ENCODE peak calls at places on chromosomes 3 and 15, in six cellular contexts. V is neural progenitor cell, S is endodermal cell, T is HFF-Myc, Q is cardiac fibroblast, Z is tibial artery. M is an unnamed sample.

GRCh38 chr3:43001094-43001553 is 22.0 kb downstream of the GASK1A start:
- DNase-seq in V (no peak), S (no peak), T (no peak), Q (peak), Z (peak), M (peak)

GRCh38 chr3:126259411-126260391 is 79.3 kb upstream of the ALDH1L1 start:
- DNase-seq in V (peak), S (peak), T (no peak), Q (peak), Z (peak), M (peak)

GRCh38 chr3:196563721-196564225 is 4.6 kb downstream of the WDR53 start:
- DNase-seq in V (no peak), S (no peak), T (no peak), Q (peak), Z (no peak), M (no peak)

GRCh38 chr3:192090586-192090985 is 629.6 kb downstream of the PYDC2 start:
- DNase-seq in V (peak), S (peak), T (no peak), Q (no peak), Z (no peak), M (no peak)

GRCh38 chr3:44343421-44343820 is 4.9 kb downstream of the TCAIM start:
- DNase-seq in V (no peak), S (no peak), T (no peak), Q (no peak), Z (no peak), M (no peak)

GRCh38 chr15:90496791-90497190 is 32.9 kb upstream of the CRTC3 start:
- DNase-seq in V (no peak), S (no peak), T (no peak), Q (peak), Z (no peak), M (no peak)

GRCh38 chr3:45574067-45574494 is 20.5 kb upstream of the LIMD1 start:
- DNase-seq in V (no peak), S (no peak), T (no peak), Q (no peak), Z (peak), M (no peak)

GRCh38 chr3:110248666-110249065 is 823.0 kb upstream of the NECTIN3 start:
- DNase-seq in V (no peak), S (no peak), T (no peak), Q (no peak), Z (no peak), M (no peak)

GRCh38 chr3:49805884-49806701 is 3.0 kb downstream of the INKA1 start:
- DNase-seq in V (no peak), S (peak), T (no peak), Q (peak), Z (no peak), M (no peak)

GRCh38 chr15:88615303-88616107 is 5.6 kb upstream of the AEN start:
- DNase-seq in V (peak), S (no peak), T (no peak), Q (no peak), Z (no peak), M (no peak)

GRCh38 chr15:51267714-51268105 is 70.7 kb downstream of the CYP19A1 start:
- DNase-seq in V (peak), S (peak), T (no peak), Q (no peak), Z (no peak), M (no peak)

GRCh38 chr15:88741671-88742070 is 61.6 kb upstream of the ACAN start:
- DNase-seq in V (no peak), S (no peak), T (no peak), Q (no peak), Z (no peak), M (no peak)

GRCh38 chr3:65436580-65436979 is 602.1 kb downstream of the MAGI1 start:
- DNase-seq in V (peak), S (peak), T (no peak), Q (peak), Z (no peak), M (no peak)

DNA sequence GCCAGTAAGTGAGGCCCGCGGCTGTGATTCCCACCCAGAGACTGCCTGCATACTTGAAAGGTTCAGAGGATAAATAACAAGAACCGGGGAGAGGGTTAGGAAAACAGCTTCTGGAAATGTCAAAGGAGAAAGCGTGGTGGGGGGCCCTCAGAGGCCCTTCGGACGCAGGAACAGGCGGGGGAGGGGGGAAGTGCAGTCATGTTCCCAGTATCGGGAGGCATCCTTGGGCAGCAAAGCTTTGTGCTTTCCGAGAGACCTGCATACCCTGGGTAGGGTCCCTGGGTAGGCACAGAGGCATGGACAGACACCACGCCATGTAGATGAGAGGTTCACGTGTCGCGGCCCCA is 21.4 kb downstream of the EPHB3 start:
- DNase-seq in V (peak), S (peak), T (no peak), Q (no peak), Z (no peak), M (no peak)
- H3K4me3 ChIP-seq in V (peak), S (peak), T (no peak), Q (peak), Z (peak), M (peak)

GRCh38 chr3:169145551-169145950 is 518.0 kb downstream of the MECOM start:
- DNase-seq in V (no peak), S (no peak), T (no peak), Q (no peak), Z (no peak), M (no peak)
- H3K4me3 ChIP-seq in V (peak), S (peak), T (peak), Q (peak), Z (peak), M (peak)

GRCh38 chr3:184429786-184430185 is 49.9 kb downstream of the CHRD start:
- DNase-seq in V (no peak), S (no peak), T (no peak), Q (no peak), Z (peak), M (no peak)
- H3K4me3 ChIP-seq in V (no peak), S (no peak), T (no peak), Q (no peak), Z (no peak), M (no peak)

GRCh38 chr3:53713626-53714025 is 132.6 kb downstream of the CHDH start:
- DNase-seq in V (no peak), S (peak), T (no peak), Q (no peak), Z (no peak), M (no peak)
- H3K4me3 ChIP-seq in V (no peak), S (no peak), T (no peak), Q (no peak), Z (no peak), M (no peak)

GRCh38 chr3:31541102-31541501 is 8.4 kb downstream of the STT3B start:
- DNase-seq in V (no peak), S (no peak), T (no peak), Q (no peak), Z (no peak), M (no peak)
- H3K4me3 ChIP-seq in V (no peak), S (no peak), T (no peak), Q (no peak), Z (no peak), M (no peak)

DNA sequence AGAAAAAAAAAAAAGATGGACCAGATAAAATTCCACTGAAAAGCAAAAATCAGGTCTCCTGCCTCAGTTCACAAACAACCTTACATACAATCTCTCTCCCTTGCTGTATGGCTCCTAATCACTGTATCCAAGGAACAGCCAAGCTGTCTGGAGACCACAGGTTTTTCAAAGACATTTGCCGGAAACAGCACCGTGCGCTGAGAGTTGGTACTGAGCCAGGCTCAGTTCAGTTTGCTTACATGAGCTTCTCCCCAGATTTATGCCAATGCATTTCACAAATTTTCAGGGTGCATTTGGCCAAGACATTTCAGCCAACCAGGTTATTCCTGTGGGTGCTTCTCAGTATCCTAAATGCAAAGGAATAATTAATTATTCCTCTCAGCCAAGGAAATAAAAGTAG is 4.1 kb downstream of the ACP3 start:
- DNase-seq in V (no peak), S (no peak), T (no peak), Q (peak), Z (no peak), M (no peak)
- H3K4me3 ChIP-seq in V (no peak), S (no peak), T (no peak), Q (no peak), Z (no peak), M (no peak)

GRCh38 chr3:129046732-129047552 is 13.6 kb upstream of the GP9 start:
- DNase-seq in V (no peak), S (no peak), T (no peak), Q (no peak), Z (no peak), M (no peak)

GRCh38 chr3:129050556-129051295 is 9.9 kb upstream of the GP9 start:
- DNase-seq in V (no peak), S (peak), T (no peak), Q (no peak), Z (no peak), M (peak)

GRCh38 chr3:129047553-129047839 is 13.1 kb upstream of the GP9 start:
- DNase-seq in V (no peak), S (peak), T (no peak), Q (no peak), Z (no peak), M (no peak)

GRCh38 chr3:129045675-129046036 is 14.9 kb upstream of the GP9 start:
- DNase-seq in V (no peak), S (peak), T (no peak), Q (no peak), Z (no peak), M (no peak)

DNA sequence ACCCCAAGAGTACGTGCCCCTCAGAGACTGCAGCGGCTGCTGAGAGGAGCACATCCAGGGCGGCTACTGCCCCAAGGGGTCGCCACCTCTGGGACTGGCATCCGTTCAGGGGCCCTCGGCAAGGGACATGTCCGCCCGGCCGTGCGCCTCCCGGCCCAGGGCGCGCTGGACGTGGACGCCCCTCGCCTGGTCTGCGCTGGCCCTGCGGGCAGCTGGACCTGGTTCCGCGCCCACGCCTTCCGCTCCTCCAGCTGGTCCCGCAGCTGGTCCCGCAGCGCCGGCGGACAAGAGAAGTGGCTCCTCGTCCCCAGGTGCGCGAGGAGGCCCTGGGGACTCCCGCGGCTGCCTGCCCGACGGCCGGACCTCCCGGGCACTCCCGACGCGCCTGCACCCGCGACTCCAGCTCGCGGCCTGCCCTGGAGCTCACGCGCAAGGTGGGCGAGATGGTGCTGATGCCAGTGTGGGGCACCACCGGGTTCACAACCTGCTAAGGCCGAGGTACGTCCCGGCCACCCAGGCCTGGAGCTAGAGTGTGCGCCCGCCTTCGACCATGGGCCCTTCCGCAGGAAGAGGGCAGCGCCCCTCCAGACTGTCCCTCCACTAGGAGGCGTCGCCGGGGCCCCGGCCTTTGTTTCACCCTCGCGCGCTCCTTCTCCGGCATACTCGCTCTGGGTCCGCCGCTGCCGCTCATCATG is 14.4 kb upstream of the GP9 start:
- DNase-seq in V (no peak), S (peak), T (no peak), Q (no peak), Z (no peak), M (no peak)
- H3K4me3 ChIP-seq in V (no peak), S (no peak), T (peak), Q (no peak), Z (peak), M (peak)

GRCh38 chr3:30435950-30436349 is 170.5 kb upstream of the TGFBR2 start:
- DNase-seq in V (no peak), S (no peak), T (peak), Q (no peak), Z (no peak), M (no peak)
- H3K4me3 ChIP-seq in V (no peak), S (no peak), T (peak), Q (no peak), Z (peak), M (peak)